ENCODE peak calls at places on chromosomes 16 and 17, in four cellular contexts. V is WTC11, O is HCT116, P is HepG2. J is an unnamed sample.

GRCh38 chr16:89739383-89739782 is 18.0 kb downstream of the ZNF276 start:
- DNase-seq in V (no peak), P (no peak), O (no peak), J (no peak)

GRCh38 chr16:48969611-48970010 is 312.0 kb downstream of the CBLN1 start:
- DNase-seq in O (no peak), P (no peak), V (no peak), J (no peak)

GRCh38 chr17:68089881-68090280 is 54.3 kb downstream of the KPNA2 start:
- DNase-seq in O (peak; percentile 72), P (peak; percentile 80), V (no peak), J (no peak)

GRCh38 chr16:2163211-2163881 is 7.8 kb downstream of the TRAF7 start:
- DNase-seq in V (no peak), O (no peak), P (peak; percentile 49), J (no peak)

GRCh38 chr17:3802461-3803307 is 1.7 kb upstream of the ITGAE start:
- DNase-seq in V (no peak), O (no peak), P (peak; percentile 100), J (no peak)

GRCh38 chr16:72664122-72664479 is 383.8 kb downstream of the ZFHX3 start:
- DNase-seq in V (no peak), O (no peak), P (no peak), J (no peak)

GRCh38 chr16:81558444-81559175 is 114.0 kb downstream of the CMIP start:
- DNase-seq in O (no peak), P (peak; percentile 83), V (no peak), J (no peak)

GRCh38 chr16:89764711-89765201 is 43.4 kb downstream of the ZNF276 start:
- DNase-seq in O (no peak), V (no peak), P (no peak), J (no peak)

GRCh38 chr17:43013296-43013695 is 6.7 kb downstream of the IFI35 start:
- DNase-seq in V (no peak), O (no peak), P (no peak), J (no peak)

GRCh38 chr17:21295036-21295952 is 10.8 kb downstream of the MAP2K3 start:
- DNase-seq in O (no peak), V (no peak), P (no peak), J (no peak)

GRCh38 chr17:38430316-38430715 is 2.1 kb downstream of the ARHGAP23 start:
- DNase-seq in P (no peak), O (no peak), V (no peak), J (no peak)

GRCh38 chr17:77371117-77371887 is 230.5 kb downstream of the SEC14L1 start:
- DNase-seq in V (no peak), O (no peak), P (no peak), J (no peak)

GRCh38 chr17:47276868-47277267 is 23.2 kb downstream of the ITGB3 start:
- DNase-seq in P (peak; percentile 56), O (no peak), V (peak; percentile 42), J (peak; percentile 77)

GRCh38 chr16:66357523-66357928 is 9.0 kb upstream of the CDH5 start:
- DNase-seq in P (peak; percentile 61), V (peak; percentile 47), O (peak; percentile 72), J (peak; percentile 73)

GRCh38 chr17:36001109-36001735 is at the start of gene CCL15:
- DNase-seq in V (no peak), O (no peak), P (peak; percentile 80), J (no peak)

GRCh38 chr17:80760501-80760900 is 215.9 kb downstream of the RPTOR start:
- DNase-seq in P (no peak), O (no peak), V (no peak), J (no peak)

GRCh38 chr17:15279011-15279477 is 13.9 kb upstream of the PMP22 start:
- DNase-seq in P (no peak), V (no peak), O (no peak), J (no peak)

GRCh38 chr16:85441189-85441889 is 171.8 kb upstream of the GSE1 start:
- DNase-seq in P (peak; percentile 71), O (peak; percentile 13), V (no peak), J (no peak)

GRCh38 chr16:72794986-72795385 is 252.9 kb downstream of the ZFHX3 start:
- DNase-seq in O (no peak), V (no peak), P (no peak), J (no peak)

GRCh38 chr16:84660973-84661372 is 12.7 kb downstream of the KLHL36 start:
- DNase-seq in V (no peak), P (no peak), O (no peak), J (no peak)

DNA sequence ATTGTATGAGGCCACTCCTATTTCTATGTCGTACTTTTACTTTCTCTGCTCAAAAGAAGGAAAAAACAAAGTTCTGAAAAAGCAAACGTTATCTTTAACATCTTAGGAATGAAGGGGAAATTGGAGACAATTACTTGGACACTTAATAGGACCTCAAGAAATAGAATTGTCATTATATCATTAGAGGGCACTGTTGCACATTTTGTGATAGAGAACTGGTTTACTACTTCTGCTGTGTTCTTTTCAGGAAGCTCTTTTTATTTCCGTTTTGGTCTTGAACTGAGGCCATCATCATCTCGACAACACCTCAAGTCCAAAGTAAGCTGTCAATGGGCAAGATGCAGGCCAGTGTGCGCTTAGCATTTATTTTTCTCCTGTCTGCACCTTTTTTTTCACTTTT is 14.6 kb downstream of the COG4 start:
- DNase-seq in O (no peak), V (no peak), P (no peak), J (no peak)
- TF ChIP-seq SP1 in O (no peak), V (no peak), P (no peak), J (no peak)

GRCh38 chr17:7873051-7873450 is 15.2 kb downstream of the CYB5D1 start:
- DNase-seq in P (no peak), O (no peak), V (no peak), J (no peak)
- TF ChIP-seq SP1 in P (no peak), O (no peak), V (no peak), J (no peak)

GRCh38 chr17:65857713-65858112 is 296.3 kb upstream of the AXIN2 start:
- DNase-seq in V (no peak), P (no peak), O (no peak), J (no peak)
- TF ChIP-seq SP1 in V (no peak), P (no peak), O (no peak), J (no peak)

GRCh38 chr16:69894675-69895074 is 56.5 kb upstream of the CLEC18A start:
- DNase-seq in P (no peak), V (no peak), O (no peak), J (no peak)
- TF ChIP-seq SP1 in P (no peak), V (no peak), O (no peak), J (no peak)

DNA sequence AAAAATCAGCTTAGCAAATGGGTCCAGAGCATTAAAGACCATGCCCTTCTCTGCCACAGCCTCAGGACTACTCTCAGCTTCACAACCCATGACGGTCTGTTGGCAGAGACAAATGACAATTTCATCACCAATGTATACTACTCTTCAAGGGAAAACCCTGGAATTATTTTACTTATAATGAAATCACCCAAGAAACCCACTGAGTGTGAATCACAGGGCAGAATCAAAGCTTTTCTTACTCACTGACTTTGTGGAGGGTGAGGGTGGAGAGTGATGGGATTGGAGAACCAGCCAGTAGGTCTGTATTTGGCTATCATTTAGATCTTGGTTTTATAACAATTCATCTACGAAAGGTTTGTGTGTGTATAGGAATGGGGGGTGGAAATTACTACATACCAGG is 442.6 kb downstream of the SHISA9 start:
- DNase-seq in O (no peak), V (no peak), P (no peak), J (no peak)
- TF ChIP-seq SP1 in O (no peak), V (no peak), P (no peak), J (no peak)